ENCODE peak calls at places on chromosomes 2 and 18, in eight cellular contexts. S, Z, I, H, T, G, U and B are unnamed samples.

GRCh38 chr2:37625781-37626548 is 45.5 kb downstream of the CDC42EP3 start:
- DNase-seq in H (no peak), U (no peak), T (no peak), Z (peak; percentile 77), I (peak; percentile 49), S (no peak), G (no peak), B (peak; percentile 42)

GRCh38 chr2:30625600-30626208 is 178.7 kb downstream of the LCLAT1 start:
- DNase-seq in Z (no peak), U (no peak), H (no peak), I (no peak), G (no peak), S (no peak), T (no peak), B (no peak)

GRCh38 chr2:128422571-128422970 is 103.9 kb upstream of the HS6ST1 start:
- DNase-seq in Z (no peak), U (peak; percentile 95), S (no peak), G (no peak), H (no peak), T (no peak), I (no peak), B (no peak)

GRCh38 chr18:70160075-70160678 is 45.3 kb downstream of the RTTN start:
- DNase-seq in H (no peak), G (no peak), U (peak; percentile 21), S (no peak), Z (no peak), I (no peak), T (no peak), B (no peak)

GRCh38 chr2:96105994-96106393 is 10.4 kb downstream of the ADRA2B start:
- DNase-seq in S (no peak), Z (no peak), T (no peak), I (no peak), G (no peak), U (no peak), H (no peak), B (no peak)

GRCh38 chr18:62928316-62928715 is 213.0 kb downstream of the PHLPP1 start:
- DNase-seq in Z (no peak), T (no peak), U (peak; percentile 50), H (peak; percentile 34), I (no peak), G (no peak), S (no peak), B (no peak)

GRCh38 chr2:127649100-127649611 is 3.2 kb downstream of the GPR17 start:
- DNase-seq in Z (peak; percentile 39), S (peak; percentile 52), U (no peak), G (no peak), H (no peak), I (peak; percentile 53), T (no peak), B (no peak)

GRCh38 chr2:231890896-231891513 is 35.2 kb downstream of the NPPC start:
- DNase-seq in H (peak; percentile 5), Z (no peak), G (no peak), T (no peak), I (peak; percentile 6), U (no peak), S (no peak), B (no peak)

GRCh38 chr2:152613235-152613634 is 104.0 kb downstream of the PRPF40A start:
- DNase-seq in Z (no peak), H (peak; percentile 44), T (no peak), G (peak; percentile 17), S (no peak), U (no peak), I (no peak), B (no peak)

GRCh38 chr2:30880516-30880915 is 73.3 kb upstream of the CAPN13 start:
- DNase-seq in Z (no peak), H (no peak), S (no peak), U (no peak), I (no peak), G (no peak), T (no peak), B (no peak)

GRCh38 chr2:240433973-240434727 is 1.3 kb upstream of the GPC1 start:
- DNase-seq in I (no peak), G (peak; percentile 64), H (no peak), T (no peak), U (peak; percentile 97), S (peak; percentile 56), Z (no peak), B (no peak)

GRCh38 chr2:88831792-88832248 is 140.3 kb downstream of the RPIA start:
- DNase-seq in T (peak; percentile 69), Z (peak; percentile 10), H (peak; percentile 64), I (no peak), U (peak; percentile 34), S (peak; percentile 64), G (peak; percentile 79), B (no peak)

GRCh38 chr2:130824492-130825061 is 12.1 kb upstream of the ARHGEF4 start:
- DNase-seq in S (no peak), Z (peak; percentile 57), G (peak; percentile 87), H (peak; percentile 90), I (peak; percentile 43), U (peak; percentile 95), T (no peak), B (peak; percentile 94)

GRCh38 chr18:25516121-25516520 is 164.2 kb upstream of the ZNF521 start:
- DNase-seq in U (no peak), Z (no peak), I (no peak), T (no peak), S (no peak), H (no peak), G (no peak), B (no peak)

GRCh38 chr2:145221511-145221910 is 701.6 kb upstream of the ZEB2 start:
- DNase-seq in Z (no peak), S (no peak), T (no peak), G (no peak), U (no peak), I (no peak), H (no peak), B (no peak)

GRCh38 chr2:130791617-130791939 is 36.2 kb downstream of the AMER3 start:
- DNase-seq in T (no peak), Z (no peak), H (no peak), G (peak; percentile 29), I (no peak), S (no peak), U (no peak), B (no peak)

GRCh38 chr2:64463784-64464183 is 9.8 kb downstream of the LGALSL start:
- DNase-seq in G (no peak), S (no peak), H (no peak), Z (no peak), T (no peak), U (peak; percentile 74), I (no peak), B (no peak)

GRCh38 chr18:58996131-58996632 is 131.5 kb downstream of the ZNF532 start:
- DNase-seq in H (no peak), U (peak; percentile 94), T (no peak), I (no peak), S (no peak), Z (no peak), G (no peak), B (no peak)

GRCh38 chr18:50158866-50159653 is 35.9 kb downstream of the MYO5B start:
- DNase-seq in T (no peak), H (no peak), I (no peak), U (no peak), S (no peak), G (no peak), Z (no peak), B (no peak)

GRCh38 chr2:42084231-42084671 is 36.4 kb downstream of the PKDCC start:
- DNase-seq in Z (no peak), T (no peak), G (no peak), S (peak; percentile 68), U (peak; percentile 56), H (no peak), I (no peak), B (no peak)

GRCh38 chr2:72115361-72116080 is 32.1 kb downstream of the CYP26B1 start:
- DNase-seq in I (no peak), H (no peak), U (peak; percentile 98), Z (no peak), T (no peak), S (no peak), G (no peak), B (no peak)

GRCh38 chr2:171404258-171404657 is 29.5 kb downstream of the METTL8 start:
- DNase-seq in Z (no peak), I (no peak), G (no peak), T (no peak), U (peak; percentile 85), S (no peak), H (no peak), B (no peak)

GRCh38 chr2:168024459-168024858 is 222.9 kb downstream of the STK39 start:
- DNase-seq in G (no peak), S (no peak), H (no peak), T (no peak), U (no peak), Z (no peak), I (no peak), B (no peak)

GRCh38 chr2:233140913-233141469 is 80.8 kb downstream of the INPP5D start:
- DNase-seq in G (no peak), Z (no peak), S (no peak), T (no peak), H (no peak), U (no peak), I (no peak), B (no peak)

GRCh38 chr2:110211938-110212858 is at the start of gene MTLN:
- DNase-seq in G (peak; percentile 86), H (peak; percentile 47), T (peak; percentile 66), I (peak; percentile 64), S (peak; percentile 86), U (peak; percentile 69), Z (peak; percentile 80), B (peak; percentile 78)